ENCODE peak calls at places on chromosomes 1 and 21, in five cellular contexts. D is GM23248, Z is IMR-90, Q is A549, N is keratinocyte. Y is an unnamed sample.

GRCh38 chr1:154155282-154155681 is 409 bp upstream of the NUP210L start:
- DNase-seq in Q (no peak), N (no peak), Z (peak; percentile 72), D (peak; percentile 41), Y (no peak)

GRCh38 chr1:240967070-240967724 is 355.2 kb upstream of the GREM2 start:
- DNase-seq in Q (no peak), D (peak; percentile 47), N (no peak), Z (peak; percentile 0), Y (no peak)

GRCh38 chr1:156119503-156120209 is 5.1 kb downstream of the LMNA start:
- DNase-seq in D (peak; percentile 91), Q (no peak), Z (peak; percentile 76), N (no peak), Y (no peak)

GRCh38 chr1:152228831-152229230 is 4.8 kb upstream of the HRNR start:
- DNase-seq in Q (no peak), D (no peak), Z (no peak), N (no peak), Y (no peak)

GRCh38 chr1:34538481-34538880 is 216.4 kb upstream of the GJB5 start:
- DNase-seq in Z (no peak), N (no peak), D (no peak), Q (no peak), Y (no peak)

GRCh38 chr1:6185635-6186382 is 5.7 kb upstream of the CHD5 start:
- DNase-seq in Z (peak; percentile 41), N (no peak), D (peak; percentile 62), Q (no peak), Y (no peak)

GRCh38 chr1:5814046-5814619 is 178.1 kb downstream of the NPHP4 start:
- DNase-seq in D (no peak), N (no peak), Q (no peak), Z (no peak), Y (no peak)

GRCh38 chr1:162632234-162632666 is at the start of gene DDR2:
- DNase-seq in Z (peak; percentile 96), D (peak; percentile 96), N (no peak), Q (no peak), Y (no peak)

GRCh38 chr1:157438236-157439012 is 113.9 kb downstream of the FCRL5 start:
- DNase-seq in D (peak; percentile 26), N (no peak), Q (no peak), Z (no peak), Y (no peak)

GRCh38 chr1:31545927-31546540 is 30.3 kb upstream of the TINAGL1 start:
- DNase-seq in Z (no peak), D (no peak), N (no peak), Q (no peak), Y (no peak)

GRCh38 chr1:59043796-59044195 is 253.1 kb upstream of the FGGY start:
- DNase-seq in D (peak; percentile 95), Z (peak; percentile 89), Q (no peak), N (no peak), Y (no peak)

GRCh38 chr1:43582162-43582566 is 51.5 kb downstream of the PTPRF start:
- DNase-seq in Z (peak; percentile 96), Q (peak; percentile 66), D (peak; percentile 97), N (peak; percentile 99), Y (no peak)

GRCh38 chr1:235741294-235741693 is 91.7 kb upstream of the GNG4 start:
- DNase-seq in Q (no peak), Z (peak; percentile 87), D (peak; percentile 79), N (no peak), Y (no peak)

GRCh38 chr21:32537569-32537881 is 47.8 kb downstream of the TCP10L start:
- DNase-seq in N (no peak), Z (no peak), D (no peak), Q (no peak), Y (peak; percentile 2)

GRCh38 chr1:70970407-70970806 is 77.2 kb downstream of the PTGER3 start:
- DNase-seq in N (no peak), Q (no peak), D (no peak), Z (no peak), Y (no peak)

GRCh38 chr1:26539722-26540121 is 10.2 kb downstream of the RPS6KA1 start:
- DNase-seq in D (no peak), N (no peak), Z (peak; percentile 32), Q (no peak), Y (no peak)

GRCh38 chr1:64203420-64203819 is at the start of gene UBE2U:
- DNase-seq in Z (no peak), Q (no peak), D (no peak), N (no peak), Y (no peak)

GRCh38 chr1:6502000-6502891 is 10.8 kb upstream of the PLEKHG5 start:
- DNase-seq in N (no peak), D (peak; percentile 32), Q (no peak), Z (no peak), Y (no peak)

GRCh38 chr1:25035523-25036116 is 105.5 kb upstream of the RUNX3 start:
- DNase-seq in Q (no peak), D (no peak), Z (no peak), N (no peak), Y (no peak)
- H3K4me1 ChIP-seq in Q (no peaks in the 10 kb centered on the region), D (no peaks in the 10 kb centered on the region), Z (no peaks in the 10 kb centered on the region), N (peaks cover 24% of the 10 kb centered on the region), Y (peaks cover 10% of the 10 kb centered on the region)

GRCh38 chr1:202638019-202638887 is 72.0 kb downstream of the SYT2 start:
- DNase-seq in D (no peak), Z (no peak), N (no peak), Q (no peak), Y (no peak)
- H3K4me2 ChIP-seq in D (no peak overlapping the region), Z (no peak overlapping the region), N (no peak overlapping the region), Q (no peak overlapping the region), Y (no peak overlapping the region)

GRCh38 chr1:35557118-35557610 is at the start of gene KIAA0319L:
- DNase-seq in D (peak; percentile 90), N (no peak), Z (peak; percentile 37), Q (peak; percentile 70), Y (peak; percentile 80)

GRCh38 chr1:35557611-35558373 is at the start of gene NCDN:
- DNase-seq in N (peak; percentile 76), Q (peak; percentile 90), D (peak; percentile 99), Z (peak; percentile 97), Y (peak; percentile 97)

GRCh38 chr1:35559317-35559944 is 1.8 kb downstream of the NCDN start:
- DNase-seq in Z (no peak), N (no peak), Q (no peak), D (peak; percentile 28), Y (no peak)

GRCh38 chr1:35560256-35561225 is 2.9 kb downstream of the NCDN start:
- DNase-seq in D (peak; percentile 36), N (no peak), Q (no peak), Z (no peak), Y (no peak)

GRCh38 chr1:35558374-35559316 is 1.0 kb downstream of the NCDN start:
- DNase-seq in Z (no peak), D (peak; percentile 57), N (no peak), Q (no peak), Y (peak; percentile 21)
- H3K4me1 ChIP-seq in Z (peaks cover 10% of the 10 kb centered on the region), D (peaks cover 25% of the 10 kb centered on the region), N (peaks cover 54% of the 10 kb centered on the region), Q (peaks cover 32% of the 10 kb centered on the region), Y (peaks cover 11% of the 10 kb centered on the region)

GRCh38 chr21:31334648-31335121 is 9.4 kb downstream of the TIAM1 start:
- DNase-seq in Q (no peak), N (no peak), D (no peak), Z (no peak), Y (no peak)
- H3K4me2 ChIP-seq in Q (no peak overlapping the region), N (no peak overlapping the region), D (no peak overlapping the region), Z (no peak overlapping the region), Y (no peak overlapping the region)

GRCh38 chr1:66684353-66684752 is 67.9 kb upstream of the DYNLT5 start:
- DNase-seq in Z (no peak), D (no peak), N (no peak), Q (no peak), Y (peak; percentile 62)

GRCh38 chr1:66679140-66679539 is 73.1 kb upstream of the DYNLT5 start:
- DNase-seq in D (no peak), Z (no peak), Q (no peak), N (no peak), Y (no peak)

GRCh38 chr1:66681686-66682085 is 70.6 kb upstream of the DYNLT5 start:
- DNase-seq in Z (no peak), Q (no peak), D (no peak), N (no peak), Y (no peak)

GRCh38 chr1:66685265-66685664 is 67.0 kb upstream of the DYNLT5 start:
- DNase-seq in N (no peak), Z (no peak), D (peak; percentile 17), Q (no peak), Y (no peak)

DNA sequence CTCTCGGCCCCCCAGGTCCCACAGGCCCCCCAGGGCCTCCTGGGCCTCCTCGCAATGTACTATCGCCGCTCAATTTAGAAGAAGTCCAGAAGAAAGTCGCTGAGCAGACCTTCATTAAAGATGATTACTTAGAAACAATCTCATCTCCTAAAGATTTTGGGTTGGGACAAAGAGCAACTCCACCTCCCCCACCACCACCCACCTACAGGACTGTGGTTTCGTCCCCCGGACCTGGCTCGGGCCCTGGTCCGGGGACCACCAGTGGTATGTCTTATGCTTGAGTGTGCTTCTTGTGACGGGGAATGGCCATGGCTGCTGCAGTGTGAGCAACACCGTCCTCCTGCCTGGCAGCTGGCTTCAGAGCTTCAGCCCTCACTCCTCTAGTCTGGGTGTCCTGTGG is 70.2 kb upstream of the DYNLT5 start:
- DNase-seq in Q (no peak), D (no peak), Z (no peak), N (no peak), Y (no peak)
- H3K4me1 ChIP-seq in Q (peaks cover 5% of the 10 kb centered on the region), D (peaks cover 27% of the 10 kb centered on the region), Z (peaks cover 11% of the 10 kb centered on the region), N (no peaks in the 10 kb centered on the region), Y (peaks cover 29% of the 10 kb centered on the region)

DNA sequence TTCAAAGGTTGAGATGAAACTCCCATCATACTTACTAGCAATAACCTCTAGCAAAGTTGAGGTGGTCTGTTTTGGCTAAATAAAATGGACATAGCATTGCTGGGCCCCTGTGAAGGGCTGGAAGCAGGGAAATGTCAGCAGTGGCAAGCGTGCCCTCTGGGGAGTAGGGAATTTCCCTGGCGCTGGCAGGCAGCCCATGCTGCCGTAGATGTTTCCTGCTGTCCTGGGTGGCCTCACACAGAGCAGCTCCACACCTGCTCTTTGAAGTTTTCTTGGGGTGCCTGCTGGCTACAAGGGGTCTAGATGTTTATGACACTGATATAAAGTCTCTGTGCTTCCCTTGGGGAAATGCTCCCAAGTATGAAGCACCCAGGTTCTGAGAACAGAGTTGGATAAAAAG is 30.2 kb downstream of the ADARB1 start:
- DNase-seq in Z (no peak), N (no peak), Q (no peak), D (peak; percentile 20), Y (no peak)
- H3K4me2 ChIP-seq in Z (no peak overlapping the region), N (peak overlapping the region; percentile 6), Q (peak overlapping the region; percentile 14), D (no peak overlapping the region), Y (no peak overlapping the region)

GRCh38 chr1:93033785-93034184 is 45.3 kb upstream of the MTF2 start:
- DNase-seq in N (no peak), D (no peak), Z (peak; percentile 9), Q (no peak), Y (peak; percentile 47)
- H3K4me1 ChIP-seq in N (no peaks in the 10 kb centered on the region), D (no peaks in the 10 kb centered on the region), Z (no peaks in the 10 kb centered on the region), Q (no peaks in the 10 kb centered on the region), Y (peaks cover 18% of the 10 kb centered on the region)

Y was measured in MM.1S.